ENCODE peak calls at places on chromosomes 11 and 22, in five cellular contexts. O is Right ventricle myocardium superior, G is activated T-cell treated with anti-CD3 and anti-CD28 coated beads for 4 hours, B is AG10803, A is T-helper 9 cell. T is an unnamed sample.

GRCh38 chr11:64990222-64990918 is 6.4 kb downstream of the BATF2 start:
- DNase-seq in A (no peak), O (peak; percentile 75), B (no peak), G (no peak), T (no peak)

GRCh38 chr11:31825453-31826391 is 14.6 kb upstream of the PAX6 start:
- DNase-seq in G (no peak), O (no peak), B (no peak), A (no peak), T (no peak)

GRCh38 chr22:44620129-44620840 is 81.7 kb upstream of the PRR5 start:
- DNase-seq in G (peak; percentile 63), O (peak; percentile 80), B (peak; percentile 62), A (peak; percentile 82), T (peak; percentile 83)

GRCh38 chr11:122898799-122899198 is 16.2 kb downstream of the JHY start:
- DNase-seq in A (no peak), G (no peak), B (no peak), O (no peak), T (no peak)

GRCh38 chr11:77049081-77049480 is 14.9 kb downstream of the B3GNT6 start:
- DNase-seq in A (no peak), O (no peak), G (no peak), B (no peak), T (no peak)

GRCh38 chr11:65864758-65865471 is 4.7 kb downstream of the MUS81 start:
- DNase-seq in O (peak; percentile 23), A (no peak), B (no peak), G (no peak), T (no peak)

GRCh38 chr22:46579751-46580449 is 40.3 kb upstream of the GRAMD4 start:
- DNase-seq in G (no peak), O (peak; percentile 39), B (no peak), A (no peak), T (no peak)

GRCh38 chr11:40247023-40247422 is 1212.4 kb downstream of the LRRC4C start:
- DNase-seq in A (no peak), G (no peak), B (no peak), O (no peak), T (no peak)

GRCh38 chr22:31530816-31531180 is 34.5 kb downstream of the SFI1 start:
- DNase-seq in O (no peak), B (no peak), G (no peak), A (no peak), T (no peak)

GRCh38 chr11:100528872-100529416 is 158.1 kb upstream of the ARHGAP42 start:
- DNase-seq in G (no peak), O (no peak), A (no peak), B (no peak), T (no peak)

GRCh38 chr11:85423331-85423730 is 203.8 kb downstream of the DLG2 start:
- DNase-seq in O (no peak), G (no peak), A (no peak), B (no peak), T (no peak)

GRCh38 chr11:62552465-62552782 is 5.8 kb upstream of the AHNAK start:
- DNase-seq in O (no peak), B (peak; percentile 69), G (no peak), A (no peak), T (no peak)

GRCh38 chr11:113723706-113724246 is 17.7 kb upstream of the TMPRSS5 start:
- DNase-seq in A (no peak), O (no peak), G (no peak), B (no peak), T (no peak)

GRCh38 chr11:91857194-91857593 is 367.4 kb upstream of the FAT3 start:
- DNase-seq in B (peak; percentile 30), A (no peak), O (no peak), G (no peak), T (no peak)

GRCh38 chr11:119366690-119367620 is 14.5 kb downstream of the USP2 start:
- DNase-seq in B (no peak), O (no peak), A (no peak), G (no peak), T (no peak)

GRCh38 chr11:11313426-11313825 is 39.6 kb downstream of the CSNK2A3 start:
- DNase-seq in O (no peak), G (no peak), B (peak; percentile 12), A (no peak), T (no peak)

GRCh38 chr22:35076648-35077047 is 10.7 kb downstream of the ISX start:
- DNase-seq in G (no peak), B (no peak), O (no peak), A (no peak), T (no peak)

T was measured in CD4-positive, alpha-beta T cell.